ENCODE peak calls at places on chromosomes 2 and 18, in four cellular contexts. G, J, D and Y are unnamed samples.
A peak's percentile ranks its signal among the peaks of the same experiment; 100 is the strongest.

GRCh38 chr2:133506962-133507361 is 61.3 kb downstream of the NCKAP5 start:
- DNase-seq in G (no peak), D (no peak), J (no peak), Y (no peak)

GRCh38 chr2:191604154-191604553 is 73.8 kb upstream of the NABP1 start:
- DNase-seq in G (no peak), D (no peak), J (no peak), Y (no peak)

GRCh38 chr2:28587526-28588230 is 91.8 kb downstream of the PLB1 start:
- DNase-seq in D (no peak), G (peak; percentile 18), J (no peak), Y (no peak)

GRCh38 chr18:34158881-34159690 is 65.6 kb downstream of the NOL4 start:
- DNase-seq in D (peak; percentile 19), J (peak; percentile 82), G (peak; percentile 2), Y (peak; percentile 42)

GRCh38 chr2:173249661-173250641 is 104.7 kb upstream of the CDCA7 start:
- DNase-seq in D (no peak), G (no peak), J (no peak), Y (no peak)

GRCh38 chr2:21658907-21659306 is 535.1 kb downstream of the TDRD15 start:
- DNase-seq in G (no peak), J (no peak), D (no peak), Y (peak; percentile 1)

GRCh38 chr2:133484106-133484505 is 84.2 kb downstream of the NCKAP5 start:
- DNase-seq in G (peak; percentile 46), D (no peak), J (no peak), Y (peak; percentile 42)

GRCh38 chr18:50281972-50282520 is 723 bp upstream of the MBD1 start:
- DNase-seq in G (no peak), D (no peak), J (no peak), Y (no peak)

GRCh38 chr18:4230450-4231168 is 224.5 kb downstream of the DLGAP1 start:
- DNase-seq in J (no peak), G (no peak), D (no peak), Y (no peak)

GRCh38 chr2:15410884-15411283 is 150.2 kb downstream of the NBAS start:
- DNase-seq in D (no peak), J (no peak), G (no peak), Y (no peak)

GRCh38 chr2:108855194-108855593 is 68.6 kb downstream of the CCDC138 start:
- DNase-seq in G (peak; percentile 26), D (peak; percentile 18), J (no peak), Y (peak; percentile 14)

GRCh38 chr2:55010915-55011314 is 39.3 kb downstream of the RTN4 start:
- DNase-seq in D (peak; percentile 42), G (peak; percentile 45), J (no peak), Y (peak; percentile 24)

GRCh38 chr2:174717273-174717672 is 47.0 kb downstream of the CHRNA1 start:
- DNase-seq in D (no peak), J (no peak), G (peak; percentile 21), Y (peak; percentile 13)

GRCh38 chr2:241818943-241819270 is 9.9 kb downstream of the NEU4 start:
- DNase-seq in J (no peak), G (no peak), D (no peak), Y (no peak)

GRCh38 chr2:131034122-131035051 is 58.9 kb downstream of the FAM168B start:
- DNase-seq in G (peak; percentile 17), D (no peak), J (peak; percentile 46), Y (peak; percentile 38)

GRCh38 chr18:37481491-37481890 is 84.1 kb downstream of the CELF4 start:
- DNase-seq in G (no peak), D (peak; percentile 60), J (no peak), Y (no peak)

GRCh38 chr2:43798300-43798699 is 24.5 kb downstream of the DYNC2LI1 start:
- DNase-seq in D (no peak), G (peak; percentile 18), J (no peak), Y (no peak)

GRCh38 chr2:43800894-43801293 is 27.1 kb downstream of the DYNC2LI1 start:
- DNase-seq in D (no peak), G (no peak), J (no peak), Y (no peak)

GRCh38 chr2:43803113-43803512 is 29.3 kb downstream of the DYNC2LI1 start:
- DNase-seq in G (peak; percentile 29), D (peak; percentile 3), J (no peak), Y (no peak)

GRCh38 chr2:43806719-43807031 is 32.0 kb downstream of the ABCG5 start:
- DNase-seq in J (no peak), D (no peak), G (no peak), Y (no peak)

GRCh38 chr2:43802135-43802534 is 28.3 kb downstream of the DYNC2LI1 start:
- DNase-seq in D (no peak), J (no peak), G (no peak), Y (no peak)
- TF ChIP-seq CTCF in D (no peak), J (no peak), G (no peak), Y (no peak)

DNA sequence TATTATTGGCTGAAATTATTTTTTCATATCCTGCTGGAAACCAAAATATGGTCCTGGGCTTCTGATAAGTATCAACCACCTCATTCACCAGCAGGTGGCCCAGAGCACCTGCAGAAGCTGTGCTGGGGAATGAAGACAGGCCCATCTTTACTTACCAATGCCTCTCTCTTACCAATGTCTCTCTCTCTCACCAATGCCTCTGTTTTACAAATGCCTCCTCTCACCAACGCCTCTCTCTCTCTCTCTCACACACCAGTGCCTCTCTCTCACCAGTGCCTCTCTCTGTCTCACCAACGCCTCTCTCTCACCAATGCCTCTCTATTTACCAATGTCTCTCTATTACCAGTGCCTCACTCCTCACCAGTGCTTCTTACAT is 2.3 kb upstream of the MAL start:
- DNase-seq in J (peak; percentile 45), G (no peak), D (no peak), Y (no peak)
- TF ChIP-seq CTCF in J (peak; percentile 55), G (no peak), D (no peak), Y (no peak)

DNA sequence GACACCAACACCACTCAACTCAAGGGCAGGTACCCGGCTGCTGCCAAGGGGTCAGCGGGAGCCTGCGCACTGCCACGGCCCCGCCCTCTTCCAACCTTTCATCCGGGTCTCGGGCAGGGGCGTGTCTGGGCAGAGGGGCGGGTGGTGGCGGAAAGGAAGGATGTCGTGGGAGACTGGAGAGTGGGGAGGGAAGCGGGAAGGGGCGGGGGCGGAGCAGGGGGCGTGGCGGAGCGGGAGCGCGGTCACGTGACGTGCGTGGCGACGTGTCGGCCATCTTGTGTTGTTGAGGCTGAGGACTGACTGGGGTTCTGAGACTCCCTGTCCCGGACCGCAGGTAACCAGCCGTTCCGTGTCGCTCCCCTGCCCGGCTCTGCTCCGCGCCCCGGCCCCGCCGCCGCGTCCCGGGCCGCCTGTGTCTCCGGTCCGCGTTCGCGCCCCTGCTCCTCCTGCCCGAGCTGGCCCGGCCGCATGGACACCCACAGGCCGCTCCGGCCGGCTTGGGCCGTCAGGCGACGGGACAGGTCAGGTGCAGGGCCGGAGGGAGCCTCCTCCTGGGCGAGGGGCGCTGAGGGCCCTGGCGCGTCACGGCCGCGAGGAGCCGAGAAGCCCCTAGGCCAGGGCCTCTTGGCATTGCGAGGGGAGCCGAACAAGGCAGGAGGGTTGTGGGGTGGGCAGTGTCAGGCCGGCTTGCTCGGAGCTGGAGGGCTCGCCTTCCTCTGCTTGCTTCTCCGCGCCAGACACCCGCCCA is at the start of gene GIGYF2:
- DNase-seq in J (peak; percentile 98), D (peak; percentile 96), G (peak; percentile 96), Y (peak; percentile 98)
- TF ChIP-seq CTCF in J (no peak), D (no peak), G (no peak), Y (no peak)

GRCh38 chr2:43193996-43194869 is 32.2 kb downstream of the ZFP36L2 start:
- DNase-seq in G (no peak), D (no peak), J (peak; percentile 29), Y (no peak)

GRCh38 chr2:43192939-43193651 is 33.3 kb downstream of the ZFP36L2 start:
- DNase-seq in J (no peak), G (no peak), D (no peak), Y (no peak)

GRCh38 chr2:43193652-43193995 is 32.8 kb downstream of the ZFP36L2 start:
- DNase-seq in G (no peak), D (no peak), J (no peak), Y (no peak)

GRCh38 chr2:43190305-43191052 is 35.9 kb downstream of the ZFP36L2 start:
- DNase-seq in J (no peak), D (no peak), G (no peak), Y (no peak)

GRCh38 chr2:43192039-43192438 is 34.4 kb downstream of the ZFP36L2 start:
- DNase-seq in D (no peak), G (peak; percentile 9), J (no peak), Y (no peak)
- TF ChIP-seq CTCF in D (peak; percentile 37), G (peak; percentile 35), J (peak; percentile 22), Y (peak; percentile 6)

GRCh38 chr2:43219383-43220228 is 6.8 kb downstream of the ZFP36L2 start:
- DNase-seq in G (peak; percentile 88), D (peak; percentile 85), J (peak; percentile 86), Y (peak; percentile 94)
- TF ChIP-seq CTCF in G (no peak), D (no peak), J (no peak), Y (peak; percentile 14)